ENCODE peak calls at places on chromosomes 6 and 20, in five cellular contexts. I is GM06990, D is breast epithelium, W is fibroblast of mammary gland, H is fibroblast of the aortic adventitia. F is an unnamed sample.

GRCh38 chr6:49336514-49337131 is 126.4 kb downstream of the MMUT start:
- DNase-seq in I (no peak), D (no peak), H (peak; percentile 89), W (no peak), F (peak; percentile 73)

GRCh38 chr6:140311146-140311545 is 936.7 kb upstream of the CITED2 start:
- DNase-seq in W (no peak), D (no peak), H (no peak), I (no peak), F (no peak)

GRCh38 chr6:143655541-143655940 is 22.2 kb upstream of the PHACTR2 start:
- DNase-seq in W (no peak), I (no peak), D (no peak), H (no peak), F (no peak)

GRCh38 chr6:158894192-158894591 is 75.0 kb upstream of the EZR start:
- DNase-seq in H (peak; percentile 80), W (peak; percentile 56), I (no peak), D (no peak), F (no peak)

GRCh38 chr20:57698191-57698866 is 11.5 kb downstream of the PMEPA1 start:
- DNase-seq in D (no peak), H (peak; percentile 95), I (no peak), W (peak; percentile 97), F (peak; percentile 91)

GRCh38 chr20:5001174-5002076 is at the start of gene SLC23A2:
- DNase-seq in I (peak; percentile 62), W (no peak), D (no peak), H (no peak), F (peak; percentile 73)

GRCh38 chr6:106961136-106961535 is 13.4 kb downstream of the CD24 start:
- DNase-seq in W (no peak), I (no peak), D (no peak), H (no peak), F (no peak)

GRCh38 chr6:40352527-40353170 is 234.5 kb downstream of the LRFN2 start:
- DNase-seq in W (no peak), I (no peak), H (no peak), D (no peak), F (no peak)

GRCh38 chr6:34934516-34934915 is 45.5 kb downstream of the ANKS1A start:
- DNase-seq in W (peak; percentile 68), I (no peak), H (peak; percentile 90), D (peak; percentile 72), F (no peak)

GRCh38 chr6:150685860-150686259 is 86.2 kb downstream of the PLEKHG1 start:
- DNase-seq in D (no peak), H (no peak), I (peak; percentile 27), W (peak; percentile 22), F (peak; percentile 49)

GRCh38 chr6:43838276-43839036 is 68.4 kb downstream of the VEGFA start:
- DNase-seq in W (peak; percentile 69), I (no peak), D (no peak), H (peak; percentile 77), F (peak; percentile 76)

GRCh38 chr6:96015791-96016776 is at the start of gene FUT9:
- DNase-seq in H (no peak), I (no peak), W (no peak), D (no peak), F (no peak)

GRCh38 chr6:41560440-41561192 is 14.4 kb downstream of the FOXP4 start:
- DNase-seq in H (peak; percentile 7), D (no peak), I (peak; percentile 81), W (peak; percentile 38), F (peak; percentile 90)

GRCh38 chr20:20568604-20569205 is 143.7 kb downstream of the RALGAPA2 start:
- DNase-seq in H (peak; percentile 68), D (no peak), W (peak; percentile 58), I (no peak), F (peak; percentile 57)

GRCh38 chr6:149190228-149190831 is 127.2 kb upstream of the TAB2 start:
- DNase-seq in I (no peak), H (peak; percentile 9), W (peak; percentile 26), D (no peak), F (peak; percentile 38)
- TF ChIP-seq CTCF in I (peak; percentile 68), H (no peak), W (no peak), D (no peak), F (no peak)

DNA sequence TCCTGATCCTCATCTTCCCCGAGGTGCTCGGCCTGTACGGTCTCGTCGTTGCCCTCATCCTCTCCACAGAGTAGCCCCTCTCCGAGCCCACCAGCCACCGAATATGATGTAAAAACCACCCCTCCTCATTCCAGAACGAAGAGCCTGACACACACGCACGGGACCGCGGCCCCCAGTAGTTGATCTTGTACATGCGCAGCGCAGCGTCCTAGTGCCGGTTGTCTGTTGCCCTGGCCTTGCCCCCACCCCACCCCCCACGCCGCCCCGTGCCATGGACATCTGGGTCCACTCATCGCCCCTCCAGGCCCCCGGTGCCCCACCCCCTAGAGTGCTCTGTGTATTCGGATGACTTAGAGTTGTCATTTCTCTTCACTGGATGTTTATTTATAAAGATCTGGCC is 5.2 kb upstream of the PRPH2 start:
- DNase-seq in I (no peak), H (no peak), W (no peak), D (no peak), F (no peak)
- H3K4me3 ChIP-seq in I (no peak overlapping the region), H (no peak overlapping the region), W (no peak overlapping the region), D (peak overlapping the region; percentile 54), F (no peak overlapping the region)

GRCh38 chr6:24401458-24401857 is 1.3 kb upstream of the MRS2 start:
- DNase-seq in I (no peak), D (no peak), W (no peak), H (no peak), F (no peak)

GRCh38 chr6:24408719-24409410 is 6.1 kb downstream of the MRS2 start:
- DNase-seq in I (peak; percentile 33), W (no peak), D (no peak), H (no peak), F (no peak)

GRCh38 chr6:24402697-24403500 is at the start of gene MRS2:
- DNase-seq in D (peak; percentile 88), H (peak; percentile 68), W (peak; percentile 62), I (peak; percentile 90), F (peak; percentile 89)

GRCh38 chr6:24403501-24403824 is 727 bp downstream of the MRS2 start:
- DNase-seq in D (no peak), W (no peak), I (no peak), H (peak; percentile 12), F (no peak)

GRCh38 chr6:24405262-24405661 is 2.5 kb downstream of the MRS2 start:
- DNase-seq in D (no peak), H (no peak), W (no peak), I (no peak), F (no peak)
- TF ChIP-seq CTCF in D (no peak), H (no peak), W (no peak), I (no peak), F (no peak)

GRCh38 chr6:23077797-23078196 is 508.4 kb downstream of the HDGFL1 start:
- DNase-seq in H (no peak), D (no peak), W (no peak), I (no peak), F (no peak)
- H3K4me3 ChIP-seq in H (no peak overlapping the region), D (no peak overlapping the region), W (no peak overlapping the region), I (no peak overlapping the region), F (no peak overlapping the region)

GRCh38 chr6:76876922-76877553 is 586.3 kb downstream of the HTR1B start:
- DNase-seq in D (no peak), W (peak; percentile 35), I (no peak), H (peak; percentile 36), F (peak; percentile 43)
- TF ChIP-seq CTCF in D (peak; percentile 55), W (peak; percentile 30), I (no peak), H (peak; percentile 13), F (peak; percentile 32)